ENCODE peak calls at places on chromosomes 11 and 22, in four cellular contexts. One of them, this sample, is unnamed.

GRCh38 chr11:34869425-34869824 is 46.8 kb downstream of the APIP start:
- DNase-seq in HCT116: no peak
- DNase-seq in PC-3: no peak
- DNase-seq in SK-N-SH: peak
- DNase-seq in this sample: no peak

GRCh38 chr11:117795726-117796455 is 1.1 kb downstream of the DSCAML1 start:
- DNase-seq in HCT116: no peak
- DNase-seq in PC-3: no peak
- DNase-seq in SK-N-SH: peak
- DNase-seq in this sample: no peak

GRCh38 chr11:11155962-11156815 is 196.9 kb downstream of the CSNK2A3 start:
- DNase-seq in HCT116: peak
- DNase-seq in PC-3: peak
- DNase-seq in SK-N-SH: peak
- DNase-seq in this sample: peak

GRCh38 chr11:76185931-76186401 is 20.3 kb downstream of the WNT11 start:
- DNase-seq in HCT116: no peak
- DNase-seq in PC-3: no peak
- DNase-seq in SK-N-SH: peak
- DNase-seq in this sample: no peak

GRCh38 chr11:85029964-85030363 is 597.2 kb downstream of the DLG2 start:
- DNase-seq in HCT116: no peak
- DNase-seq in PC-3: peak
- DNase-seq in SK-N-SH: no peak
- DNase-seq in this sample: no peak

GRCh38 chr22:36344106-36344827 is 43.5 kb downstream of the MYH9 start:
- DNase-seq in HCT116: no peak
- DNase-seq in PC-3: no peak
- DNase-seq in SK-N-SH: no peak
- DNase-seq in this sample: no peak

GRCh38 chr11:88508558-88508807 is 170.9 kb upstream of the CTSC start:
- DNase-seq in HCT116: no peak
- DNase-seq in PC-3: no peak
- DNase-seq in SK-N-SH: no peak
- DNase-seq in this sample: no peak

GRCh38 chr11:6799402-6799801 is at the start of gene OR6A2:
- DNase-seq in HCT116: no peak
- DNase-seq in PC-3: peak
- DNase-seq in SK-N-SH: no peak
- DNase-seq in this sample: no peak

GRCh38 chr11:859394-860131 is 16.9 kb downstream of the TSPAN4 start:
- DNase-seq in HCT116: no peak
- DNase-seq in PC-3: peak
- DNase-seq in SK-N-SH: peak
- DNase-seq in this sample: no peak

GRCh38 chr11:17571431-17572358 is 24.6 kb downstream of the OTOG start:
- DNase-seq in HCT116: no peak
- DNase-seq in PC-3: no peak
- DNase-seq in SK-N-SH: no peak
- DNase-seq in this sample: no peak

GRCh38 chr11:75525433-75526191 is at the start of gene GDPD5:
- DNase-seq in HCT116: peak
- DNase-seq in PC-3: peak
- DNase-seq in SK-N-SH: peak
- DNase-seq in this sample: peak

GRCh38 chr11:31815743-31816466 is 4.8 kb upstream of the PAX6 start:
- DNase-seq in HCT116: no peak
- DNase-seq in PC-3: no peak
- DNase-seq in SK-N-SH: peak
- DNase-seq in this sample: no peak

GRCh38 chr11:22539851-22540376 is 85.7 kb downstream of the FANCF start:
- DNase-seq in HCT116: no peak
- DNase-seq in PC-3: peak
- DNase-seq in SK-N-SH: peak
- DNase-seq in this sample: peak

GRCh38 chr22:18062421-18062820 is 15.4 kb upstream of the PEX26 start:
- DNase-seq in HCT116: no peak
- DNase-seq in PC-3: no peak
- DNase-seq in SK-N-SH: no peak
- DNase-seq in this sample: no peak

GRCh38 chr11:128473631-128474030 is 113.7 kb downstream of the ETS1 start:
- DNase-seq in HCT116: no peak
- DNase-seq in PC-3: no peak
- DNase-seq in SK-N-SH: no peak
- DNase-seq in this sample: peak

GRCh38 chr22:24051028-24051427 is 39.9 kb downstream of the CABIN1 start:
- DNase-seq in HCT116: no peak
- DNase-seq in PC-3: no peak
- DNase-seq in SK-N-SH: no peak
- DNase-seq in this sample: no peak

GRCh38 chr11:93236741-93237675 is 39.2 kb upstream of the SLC36A4 start:
- DNase-seq in HCT116: peak
- DNase-seq in PC-3: peak
- DNase-seq in SK-N-SH: peak
- DNase-seq in this sample: peak

GRCh38 chr22:38193580-38193979 is 8.2 kb upstream of the MAFF start:
- DNase-seq in HCT116: no peak
- DNase-seq in PC-3: no peak
- DNase-seq in SK-N-SH: no peak
- DNase-seq in this sample: no peak

GRCh38 chr11:83241291-83241946 is 44.7 kb downstream of the CCDC90B start:
- DNase-seq in HCT116: peak
- DNase-seq in PC-3: peak
- DNase-seq in SK-N-SH: peak
- DNase-seq in this sample: peak

GRCh38 chr11:65476632-65477270 is 22.1 kb upstream of the MALAT1 start:
- DNase-seq in HCT116: no peak
- DNase-seq in PC-3: no peak
- DNase-seq in SK-N-SH: no peak
- DNase-seq in this sample: no peak

GRCh38 chr11:69007978-69008381 is 5.1 kb downstream of the MRGPRF start:
- DNase-seq in HCT116: no peak
- DNase-seq in PC-3: no peak
- DNase-seq in SK-N-SH: no peak
- DNase-seq in this sample: no peak
- TF ChIP-seq EZH2phosphoT487 in HCT116: no peak
- TF ChIP-seq EZH2phosphoT487 in PC-3: no peak
- TF ChIP-seq EZH2phosphoT487 in SK-N-SH: no peak
- TF ChIP-seq EZH2phosphoT487 in this sample: no peak

GRCh38 chr11:123509737-123510578 is 79.9 kb downstream of the GRAMD1B start:
- DNase-seq in HCT116: no peak
- DNase-seq in PC-3: peak
- DNase-seq in SK-N-SH: peak
- DNase-seq in this sample: no peak
- H3K4me3 ChIP-seq in HCT116: no peak
- H3K4me3 ChIP-seq in PC-3: no peak
- H3K4me3 ChIP-seq in SK-N-SH: peak
- H3K4me3 ChIP-seq in this sample: no peak

DNA sequence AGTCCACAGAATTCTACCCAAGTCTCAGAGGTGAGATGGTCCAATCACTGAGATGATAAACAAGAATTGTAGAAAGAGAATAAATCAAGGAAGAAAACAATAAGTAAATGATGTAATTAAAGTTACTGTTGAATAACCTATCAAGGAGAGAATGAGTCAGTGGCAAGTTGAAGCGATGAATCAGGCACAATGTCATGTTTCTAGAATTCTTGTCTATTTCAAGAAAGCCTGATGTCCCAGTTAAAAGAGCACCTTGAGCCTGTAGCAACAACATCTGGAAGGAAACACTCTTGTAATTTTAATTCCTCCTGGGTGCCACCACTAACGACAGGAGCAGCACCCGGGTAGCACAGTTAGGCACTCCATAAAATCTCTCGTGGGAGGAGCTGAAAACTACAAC is 67.9 kb upstream of the SLC35C1 start:
- DNase-seq in HCT116: no peak
- DNase-seq in PC-3: no peak
- DNase-seq in SK-N-SH: no peak
- DNase-seq in this sample: no peak
- TF ChIP-seq EZH2phosphoT487 in HCT116: no peak
- TF ChIP-seq EZH2phosphoT487 in PC-3: no peak
- TF ChIP-seq EZH2phosphoT487 in SK-N-SH: no peak
- TF ChIP-seq EZH2phosphoT487 in this sample: no peak

GRCh38 chr11:72521672-72522071 is 87.3 kb upstream of the CLPB start:
- DNase-seq in HCT116: no peak
- DNase-seq in PC-3: no peak
- DNase-seq in SK-N-SH: no peak
- DNase-seq in this sample: no peak

GRCh38 chr11:72523991-72524390 is 89.7 kb upstream of the CLPB start:
- DNase-seq in HCT116: no peak
- DNase-seq in PC-3: no peak
- DNase-seq in SK-N-SH: no peak
- DNase-seq in this sample: no peak

GRCh38 chr11:72520815-72521214 is 86.5 kb upstream of the CLPB start:
- DNase-seq in HCT116: no peak
- DNase-seq in PC-3: no peak
- DNase-seq in SK-N-SH: no peak
- DNase-seq in this sample: no peak

GRCh38 chr11:72522186-72522585 is 87.9 kb upstream of the CLPB start:
- DNase-seq in HCT116: no peak
- DNase-seq in PC-3: no peak
- DNase-seq in SK-N-SH: no peak
- DNase-seq in this sample: no peak

DNA sequence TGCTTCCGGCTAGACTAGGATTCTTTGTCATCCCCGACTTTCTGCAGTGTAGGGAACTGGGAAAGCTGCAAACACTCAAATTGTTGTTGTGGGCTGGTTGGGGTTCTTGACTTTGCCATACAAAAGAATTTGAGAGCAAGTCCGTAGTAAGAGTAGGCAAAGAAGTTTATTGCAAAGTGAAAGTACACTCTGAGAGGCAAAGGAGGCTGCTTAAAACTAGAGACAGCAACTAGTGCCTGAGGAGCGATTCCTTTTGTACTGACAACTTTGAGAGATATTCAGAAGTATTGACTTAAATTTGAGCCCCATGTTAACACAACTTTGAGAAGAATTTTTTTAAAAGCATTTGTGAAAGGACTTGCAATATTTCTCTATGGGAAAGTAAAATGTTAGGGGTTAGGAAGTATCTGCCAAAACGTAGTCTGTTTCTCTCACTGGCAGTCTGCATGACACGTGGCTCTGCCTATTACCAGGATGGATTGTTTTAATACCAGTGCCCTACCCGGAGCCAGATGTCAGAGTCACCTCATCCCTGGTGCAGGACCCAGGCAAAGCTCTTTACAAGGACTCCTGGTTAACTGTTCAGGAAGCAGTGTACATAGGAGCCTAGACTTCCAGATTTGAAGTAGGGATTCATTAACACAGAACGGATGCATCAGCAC is 85.0 kb upstream of the CLPB start:
- DNase-seq in HCT116: no peak
- DNase-seq in PC-3: no peak
- DNase-seq in SK-N-SH: peak
- DNase-seq in this sample: no peak
- H3K4me3 ChIP-seq in HCT116: no peak
- H3K4me3 ChIP-seq in PC-3: peak
- H3K4me3 ChIP-seq in SK-N-SH: no peak
- H3K4me3 ChIP-seq in this sample: peak

DNA sequence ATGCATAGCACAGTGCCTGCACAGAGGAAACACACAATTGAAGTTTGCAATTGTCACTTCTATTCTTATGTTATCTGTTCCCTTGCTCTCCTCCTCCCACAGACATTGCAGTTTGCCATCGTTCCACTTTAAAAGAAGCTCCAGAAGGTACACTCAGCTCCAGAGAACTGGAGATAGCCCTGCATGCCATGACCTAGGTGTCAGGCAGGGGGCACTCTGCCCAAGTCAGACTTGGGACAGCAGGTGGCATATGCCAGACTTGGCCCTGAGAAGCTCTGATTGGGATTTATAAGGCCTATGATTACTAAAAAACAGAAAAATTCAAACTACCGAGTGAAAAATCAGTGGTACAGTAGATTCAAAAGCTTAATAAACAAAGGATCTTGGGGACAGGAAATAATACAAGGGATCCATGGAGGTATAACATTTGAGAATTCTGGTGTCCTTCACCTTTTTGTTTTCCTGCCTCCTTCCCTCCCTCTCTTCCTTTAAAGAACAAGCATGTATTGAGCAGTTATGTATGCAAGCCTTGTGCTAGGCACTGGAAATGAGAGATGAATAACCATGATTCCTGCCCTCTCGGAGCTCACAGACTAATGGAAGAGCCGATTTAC is 40.0 kb downstream of the TENM4 start:
- DNase-seq in HCT116: no peak
- DNase-seq in PC-3: peak
- DNase-seq in SK-N-SH: peak
- DNase-seq in this sample: peak
- TF ChIP-seq EZH2phosphoT487 in HCT116: no peak
- TF ChIP-seq EZH2phosphoT487 in PC-3: no peak
- TF ChIP-seq EZH2phosphoT487 in SK-N-SH: no peak
- TF ChIP-seq EZH2phosphoT487 in this sample: no peak

GRCh38 chr22:29031236-29031982 is 30.2 kb downstream of the C22orf31 start:
- DNase-seq in HCT116: peak
- DNase-seq in PC-3: peak
- DNase-seq in SK-N-SH: peak
- DNase-seq in this sample: no peak

GRCh38 chr22:29032584-29032983 is 29.0 kb downstream of the C22orf31 start:
- DNase-seq in HCT116: no peak
- DNase-seq in PC-3: peak
- DNase-seq in SK-N-SH: no peak
- DNase-seq in this sample: no peak

GRCh38 chr22:29030618-29031235 is 30.9 kb downstream of the C22orf31 start:
- DNase-seq in HCT116: peak
- DNase-seq in PC-3: peak
- DNase-seq in SK-N-SH: peak
- DNase-seq in this sample: no peak

GRCh38 chr22:29030016-29030617 is 31.5 kb downstream of the C22orf31 start:
- DNase-seq in HCT116: peak
- DNase-seq in PC-3: peak
- DNase-seq in SK-N-SH: no peak
- DNase-seq in this sample: no peak

DNA sequence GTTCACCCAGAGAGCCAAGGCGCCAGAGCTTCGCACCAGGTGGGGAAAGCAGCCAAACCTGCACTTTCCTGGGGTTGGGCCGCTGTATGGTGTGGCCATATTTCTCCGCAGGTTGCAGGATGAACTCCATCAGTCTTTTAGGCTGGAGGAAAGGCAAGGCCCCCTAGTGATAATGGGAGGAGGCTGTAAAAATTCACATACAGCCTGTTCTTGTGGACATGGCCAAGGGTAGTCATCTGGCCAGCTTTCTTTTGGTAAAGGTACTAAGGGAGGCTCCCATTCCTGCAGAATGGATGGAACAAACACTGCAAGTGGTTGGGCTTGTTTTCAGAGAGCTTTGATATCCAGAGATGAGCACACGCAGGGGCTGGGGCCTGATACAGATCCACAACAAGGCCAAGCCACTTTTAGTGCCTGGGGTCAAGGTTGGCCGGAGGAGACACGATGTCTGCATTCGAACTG is 29.6 kb downstream of the C22orf31 start:
- DNase-seq in HCT116: no peak
- DNase-seq in PC-3: no peak
- DNase-seq in SK-N-SH: peak
- DNase-seq in this sample: no peak
- H3K4me3 ChIP-seq in HCT116: peak
- H3K4me3 ChIP-seq in PC-3: peak
- H3K4me3 ChIP-seq in SK-N-SH: peak
- H3K4me3 ChIP-seq in this sample: no peak